ENCODE peak calls at places on chromosomes 11 and 22, in six cellular contexts. Z is H9, M is H1, U is IMR-90, S is neuronal stem cell, N is mesendoderm. H is an unnamed sample.

GRCh38 chr11:2799881-2800654 is 85.5 kb downstream of the CDKN1C start:
- DNase-seq in Z (peak; percentile 24), M (peak; percentile 40), U (no peak), S (no peak), N (peak; percentile 10), H (no peak)

GRCh38 chr11:68009391-68010000 is 631 bp upstream of the ALDH3B1 start:
- DNase-seq in Z (no peak), M (no peak), U (peak; percentile 53), S (no peak), N (no peak), H (peak; percentile 67)

GRCh38 chr11:12581923-12582322 is 92.3 kb upstream of the TEAD1 start:
- DNase-seq in Z (no peak), M (no peak), U (peak; percentile 88), S (no peak), N (peak; percentile 82), H (peak; percentile 81)

GRCh38 chr11:93122535-93122934 is 75.3 kb downstream of the SLC36A4 start:
- DNase-seq in Z (no peak), M (no peak), U (no peak), S (no peak), N (no peak), H (no peak)

GRCh38 chr11:118609380-118610219 is 2.2 kb downstream of the PHLDB1 start:
- DNase-seq in Z (no peak), M (peak; percentile 75), U (peak; percentile 34), S (no peak), N (peak; percentile 26), H (no peak)

GRCh38 chr11:132941024-132941646 is 591.2 kb downstream of the OPCML start:
- DNase-seq in Z (no peak), M (no peak), U (peak; percentile 43), S (peak; percentile 23), N (peak; percentile 35), H (peak; percentile 40)

GRCh38 chr11:81963018-81963417 is 770.6 kb downstream of the FAM181B start:
- DNase-seq in Z (no peak), M (no peak), U (no peak), S (no peak), N (peak; percentile 23), H (no peak)

GRCh38 chr11:120172054-120172881 is 34.4 kb upstream of the TRIM29 start:
- DNase-seq in Z (peak; percentile 86), M (peak; percentile 79), U (peak; percentile 60), S (peak; percentile 56), N (peak; percentile 82), H (peak; percentile 76)

GRCh38 chr11:12818333-12819015 is 144.3 kb downstream of the TEAD1 start:
- DNase-seq in Z (no peak), M (no peak), U (peak; percentile 89), S (no peak), N (no peak), H (no peak)

GRCh38 chr11:86848132-86848531 is 47.8 kb downstream of the PRSS23 start:
- DNase-seq in Z (no peak), M (no peak), U (no peak), S (no peak), N (no peak), H (no peak)

GRCh38 chr11:113464416-113464815 is 10.8 kb downstream of the DRD2 start:
- DNase-seq in Z (no peak), M (no peak), U (no peak), S (no peak), N (no peak), H (no peak)

GRCh38 chr11:62664405-62665074 is 470 bp downstream of the C11orf98 start:
- DNase-seq in Z (peak; percentile 74), M (no peak), U (peak; percentile 50), S (no peak), N (peak; percentile 92), H (peak; percentile 79)

GRCh38 chr11:86214710-86215109 is 29.8 kb upstream of the EED start:
- DNase-seq in Z (no peak), M (no peak), U (no peak), S (no peak), N (no peak), H (peak; percentile 24)

GRCh38 chr11:34755671-34756070 is 134.8 kb downstream of the EHF start:
- DNase-seq in Z (no peak), M (no peak), U (no peak), S (no peak), N (no peak), H (no peak)

GRCh38 chr11:90448280-90448679 is 225.4 kb upstream of the CHORDC1 start:
- DNase-seq in Z (no peak), M (no peak), U (no peak), S (no peak), N (no peak), H (no peak)

GRCh38 chr11:12381875-12382274 is 4.5 kb downstream of the PARVA start:
- DNase-seq in Z (no peak), M (no peak), U (no peak), S (no peak), N (no peak), H (peak; percentile 69)

DNA sequence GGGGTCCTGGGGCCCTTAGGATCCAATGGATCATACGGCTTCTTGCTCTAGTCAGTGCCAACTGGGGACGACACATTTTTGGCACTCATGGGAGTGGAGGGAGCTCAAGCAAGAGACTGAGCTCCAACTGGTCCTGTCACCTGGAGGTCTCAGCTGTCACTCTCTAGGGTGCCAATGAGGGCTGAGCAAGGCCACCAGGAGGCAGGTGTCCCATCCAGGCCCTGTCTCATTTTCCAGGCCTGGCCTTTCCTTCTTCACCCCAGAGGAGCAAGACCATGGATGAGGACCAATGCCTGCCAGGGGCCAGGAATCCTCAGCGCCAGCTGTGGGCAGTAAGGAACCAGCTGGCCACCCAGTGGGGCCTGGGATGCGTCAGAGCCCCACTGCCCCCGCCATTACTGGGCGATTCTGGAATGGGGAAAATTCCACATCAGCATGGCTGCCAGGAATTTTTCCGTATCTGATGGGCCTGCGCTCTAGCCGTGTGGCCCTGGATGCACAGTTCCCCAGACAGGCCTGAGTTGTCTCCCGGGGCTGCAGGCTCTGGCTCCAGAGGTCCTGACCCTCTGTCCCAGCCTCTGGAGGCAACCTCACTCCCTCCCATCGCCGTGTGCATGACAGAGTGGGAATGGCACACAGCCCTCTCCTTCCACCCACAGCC is 676 bp upstream of the GAL3ST1 start:
- DNase-seq in Z (peak; percentile 53), M (no peak), U (peak; percentile 70), S (no peak), N (peak; percentile 54), H (peak; percentile 73)
- H2BK5ac ChIP-seq in Z (no peak overlapping the region), M (no peak overlapping the region), U (no peak overlapping the region), S (peak overlapping the region; percentile 71), N (no peak overlapping the region), H (no peak overlapping the region)

DNA sequence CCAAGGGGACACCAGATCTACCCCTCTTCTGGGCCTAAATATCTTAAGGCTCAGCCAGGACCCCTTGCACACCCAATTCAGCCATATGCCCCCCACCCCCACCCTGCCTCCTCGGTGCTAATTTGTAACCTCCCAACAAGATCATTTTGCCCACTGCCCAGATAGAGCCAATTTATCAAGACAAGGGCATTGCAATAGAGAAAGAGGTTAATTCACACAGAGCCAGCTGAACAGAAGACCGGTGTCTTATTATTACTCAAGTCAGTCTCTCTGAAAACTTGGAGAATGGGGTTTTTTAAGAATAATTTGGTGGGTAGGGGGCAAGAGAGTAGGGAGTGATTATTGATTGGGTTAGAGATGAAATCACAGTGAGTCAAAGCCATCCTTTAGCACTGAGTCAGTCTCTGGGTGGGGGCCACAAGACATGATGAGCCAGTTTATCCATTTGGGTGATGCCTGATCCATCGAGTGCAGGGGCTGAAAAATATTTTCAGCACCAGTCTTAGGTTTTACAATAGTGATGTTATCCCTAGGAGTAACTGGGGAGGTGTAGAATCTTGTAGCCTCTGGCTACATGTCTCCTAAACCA is 9.9 kb upstream of the CAPN5 start:
- DNase-seq in Z (no peak), M (peak; percentile 4), U (no peak), S (no peak), N (no peak), H (no peak)
- H2BK5ac ChIP-seq in Z (no peak overlapping the region), M (no peak overlapping the region), U (no peak overlapping the region), S (no peak overlapping the region), N (no peak overlapping the region), H (no peak overlapping the region)

DNA sequence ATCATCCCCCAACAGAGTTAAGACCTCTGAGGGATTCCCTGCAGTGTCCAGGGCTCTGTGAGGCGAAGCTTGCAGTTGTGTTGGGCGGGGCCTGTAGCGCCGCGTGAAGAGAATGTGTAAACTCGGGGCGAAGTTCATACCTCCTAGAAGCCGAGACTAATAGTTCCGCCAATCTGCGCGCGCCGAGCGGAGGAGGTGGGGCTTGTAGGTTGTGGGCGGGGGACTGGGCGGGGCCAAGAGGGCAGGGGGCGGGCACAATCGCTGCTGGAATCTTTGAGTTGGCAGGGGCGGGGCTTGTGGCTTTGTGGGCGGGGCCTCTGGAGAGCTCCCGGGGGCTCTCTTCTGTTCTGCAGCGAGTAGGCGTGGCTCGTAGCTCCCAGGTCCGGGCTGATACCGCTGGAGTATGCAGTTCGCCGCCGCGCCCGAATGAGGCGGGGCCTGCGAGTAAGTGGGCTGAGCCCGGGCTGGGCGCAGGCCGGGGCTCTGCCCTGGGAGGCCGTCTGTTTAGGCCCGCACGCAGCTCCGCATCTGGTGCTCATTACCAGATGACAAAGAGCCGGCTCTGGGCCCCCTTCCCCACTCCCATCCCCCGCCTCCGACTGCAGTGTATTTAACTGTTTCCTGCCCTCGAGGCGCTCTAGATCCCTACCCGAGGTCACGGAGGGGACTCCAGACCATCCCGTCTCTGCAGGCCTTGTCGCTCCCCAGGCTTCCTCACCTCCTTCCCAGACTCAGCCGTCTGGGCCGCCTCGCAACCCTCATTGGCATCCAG is 4.1 kb downstream of the CD248 start:
- DNase-seq in Z (peak; percentile 99), M (peak; percentile 100), U (peak; percentile 99), S (peak; percentile 98), N (peak; percentile 99), H (peak; percentile 98)
- H2BK5ac ChIP-seq in Z (no peak overlapping the region), M (peak overlapping the region; percentile 90), U (peak overlapping the region; percentile 77), S (no peak overlapping the region), N (peak overlapping the region; percentile 70), H (peak overlapping the region; percentile 63)

GRCh38 chr11:20132667-20133039 is 27.6 kb downstream of the DBX1 start:
- DNase-seq in Z (no peak), M (no peak), U (no peak), S (no peak), N (no peak), H (peak; percentile 74)
- H2BK5ac ChIP-seq in Z (no peak overlapping the region), M (no peak overlapping the region), U (no peak overlapping the region), S (no peak overlapping the region), N (no peak overlapping the region), H (no peak overlapping the region)

GRCh38 chr11:70418130-70418529 is 19.8 kb downstream of the CTTN start:
- DNase-seq in Z (no peak), M (no peak), U (no peak), S (no peak), N (no peak), H (no peak)

GRCh38 chr11:70415176-70415575 is 16.8 kb downstream of the CTTN start:
- DNase-seq in Z (no peak), M (no peak), U (peak; percentile 96), S (no peak), N (peak; percentile 32), H (peak; percentile 96)

GRCh38 chr11:70416881-70417280 is 18.6 kb downstream of the CTTN start:
- DNase-seq in Z (no peak), M (no peak), U (no peak), S (no peak), N (no peak), H (no peak)

GRCh38 chr11:70414341-70415100 is 16.2 kb downstream of the CTTN start:
- DNase-seq in Z (no peak), M (no peak), U (no peak), S (no peak), N (no peak), H (no peak)

GRCh38 chr11:70415642-70416395 is 17.5 kb downstream of the CTTN start:
- DNase-seq in Z (no peak), M (no peak), U (peak; percentile 22), S (no peak), N (no peak), H (no peak)
- H2BK5ac ChIP-seq in Z (no peak overlapping the region), M (no peak overlapping the region), U (no peak overlapping the region), S (no peak overlapping the region), N (no peak overlapping the region), H (no peak overlapping the region)

H was measured in trophoblast cell.